ENCODE peak calls at places on chromosomes 13 and 19, in five cellular contexts. Z is transverse colon; W is HAP-1; E is activated CD4-positive, alpha-beta T cell treated with anti-CD3 and anti-CD28 coated beads for 1 hour; A is NCI-H1436. T is an unnamed sample.

GRCh38 chr19:16847407-16847806 is 18.2 kb downstream of the SIN3B start:
- DNase-seq in A (no peak), Z (no peak), E (no peak), W (no peak), T (no peak)

GRCh38 chr13:78595819-78596700 is 7.3 kb downstream of the POU4F1 start:
- DNase-seq in W (no peak), E (no peak), A (no peak), Z (no peak), T (no peak)

GRCh38 chr13:29508874-29509249 is 86.6 kb downstream of the SLC7A1 start:
- DNase-seq in E (no peak), W (no peak), Z (no peak), A (no peak), T (no peak)

GRCh38 chr19:37172368-37173366 is at the start of gene ZNF585A:
- DNase-seq in E (peak), A (peak), Z (peak), W (peak), T (no peak)

GRCh38 chr19:54307389-54307788 is 5.6 kb downstream of the LILRA5 start:
- DNase-seq in E (no peak), W (no peak), A (no peak), Z (no peak), T (no peak)

GRCh38 chr19:977058-977464 is 7.1 kb upstream of the WDR18 start:
- DNase-seq in W (no peak), A (no peak), Z (no peak), E (no peak), T (no peak)

GRCh38 chr19:58355891-58356235 is 2.6 kb upstream of the A1BG start:
- DNase-seq in Z (no peak), W (no peak), A (no peak), E (no peak), T (no peak)

GRCh38 chr19:14354445-14354844 is 26.8 kb upstream of the ADGRE5 start:
- DNase-seq in W (peak), E (no peak), A (no peak), Z (no peak), T (no peak)

GRCh38 chr13:85031771-85032170 is 767.4 kb downstream of the SLITRK6 start:
- DNase-seq in E (no peak), Z (no peak), A (no peak), W (no peak), T (no peak)

GRCh38 chr13:80481589-80481988 is 140.7 kb upstream of the SPRY2 start:
- DNase-seq in W (no peak), Z (no peak), E (no peak), A (no peak), T (no peak)

GRCh38 chr19:39196860-39197562 is at the start of gene NCCRP1:
- DNase-seq in E (no peak), Z (no peak), W (peak), A (no peak), T (no peak)

GRCh38 chr13:89324582-89324981 is 1653.4 kb downstream of the SLITRK5 start:
- DNase-seq in E (no peak), W (no peak), A (no peak), Z (no peak), T (no peak)

GRCh38 chr19:40716031-40716654 is 543 bp downstream of the COQ8B start:
- DNase-seq in E (peak), A (no peak), Z (no peak), W (peak), T (no peak)

GRCh38 chr19:33442706-33443105 is 69.2 kb downstream of the CEBPG start:
- DNase-seq in Z (no peak), A (no peak), W (no peak), E (no peak), T (no peak)

GRCh38 chr19:29843180-29844051 is 31.6 kb downstream of the CCNE1 start:
- DNase-seq in E (no peak), W (no peak), Z (peak), A (no peak), T (no peak)

GRCh38 chr13:44128522-44128921 is 245.1 kb upstream of the SERP2 start:
- DNase-seq in A (no peak), W (no peak), E (no peak), Z (no peak), T (no peak)

GRCh38 chr19:17448190-17448967 is at the start of gene TMEM221:
- DNase-seq in A (no peak), E (peak), W (peak), Z (peak), T (peak)

GRCh38 chr13:110831437-110832204 is 83.2 kb downstream of the ANKRD10 start:
- DNase-seq in Z (no peak), E (no peak), W (no peak), A (no peak), T (no peak)

GRCh38 chr13:54573186-54573585 is 1544.6 kb downstream of the OLFM4 start:
- DNase-seq in W (no peak), Z (no peak), A (no peak), E (no peak), T (no peak)

GRCh38 chr19:28307460-28307859 is 905.5 kb downstream of the UQCRFS1 start:
- DNase-seq in E (no peak), W (no peak), A (no peak), Z (no peak), T (no peak)

GRCh38 chr13:30792257-30793000 is 57.1 kb downstream of the ALOX5AP start:
- DNase-seq in W (peak), A (no peak), E (no peak), Z (peak), T (peak)

GRCh38 chr13:75612354-75612753 is 23.8 kb upstream of the LMO7 start:
- DNase-seq in E (no peak), A (no peak), Z (no peak), W (no peak), T (no peak)

GRCh38 chr13:85431720-85432119 is 367.5 kb downstream of the SLITRK6 start:
- DNase-seq in Z (no peak), W (no peak), A (no peak), E (no peak), T (no peak)

GRCh38 chr19:12885749-12886706 is 973 bp downstream of the KLF1 start:
- DNase-seq in E (no peak), A (no peak), W (no peak), Z (no peak), T (no peak)

GRCh38 chr13:74930402-74931165 is 551.4 kb downstream of the TBC1D4 start:
- DNase-seq in E (no peak), W (no peak), Z (no peak), A (no peak), T (no peak)

GRCh38 chr19:33468361-33469170 is 53.0 kb downstream of the PEPD start:
- DNase-seq in A (no peak), Z (no peak), E (no peak), W (no peak), T (no peak)

T was measured in SHP77.